ENCODE peak calls at places on chromosomes 3 and 15, in nine cellular contexts. One of them, this sample, is unnamed.

GRCh38 chr15:89192771-89193170 is 28.6 kb downstream of the RLBP1 start:
- DNase-seq in mammary epithelial cell: no peak
- DNase-seq in nucleus accumbens: no peak
- DNase-seq in Peyer's patch: no peak
- DNase-seq in NCI-H69: no peak
- DNase-seq in activated naive CD4-positive, alpha-beta T cell: no peak
- DNase-seq in activated T-helper 1 cell treated with Interleukin-2 at 50 U/mL for 16 hours: no peak
- DNase-seq in lung microvascular endothelial cell: peak; percentile 71
- DNase-seq in stimulated activated CD8-positive, alpha-beta memory T cell treated with anti-CD3 and anti-CD28 coated beads, Interleukin-12 subunit alpha, Interleukin-12 subunit beta, amount 100 ng/mL, for 1 hour: no peak
- DNase-seq in this sample: no peak

GRCh38 chr15:44009056-44009455 is 182.3 kb downstream of the WDR76 start:
- DNase-seq in mammary epithelial cell: peak; percentile 80
- DNase-seq in nucleus accumbens: no peak
- DNase-seq in Peyer's patch: no peak
- DNase-seq in NCI-H69: no peak
- DNase-seq in activated naive CD4-positive, alpha-beta T cell: no peak
- DNase-seq in activated T-helper 1 cell treated with Interleukin-2 at 50 U/mL for 16 hours: no peak
- DNase-seq in lung microvascular endothelial cell: peak; percentile 34
- DNase-seq in stimulated activated CD8-positive, alpha-beta memory T cell treated with anti-CD3 and anti-CD28 coated beads, Interleukin-12 subunit alpha, Interleukin-12 subunit beta, amount 100 ng/mL, for 1 hour: no peak
- DNase-seq in this sample: no peak

GRCh38 chr3:102224171-102224570 is 210.6 kb upstream of the ZPLD1 start:
- DNase-seq in mammary epithelial cell: no peak
- DNase-seq in nucleus accumbens: no peak
- DNase-seq in Peyer's patch: peak; percentile 57
- DNase-seq in NCI-H69: no peak
- DNase-seq in activated naive CD4-positive, alpha-beta T cell: no peak
- DNase-seq in activated T-helper 1 cell treated with Interleukin-2 at 50 U/mL for 16 hours: no peak
- DNase-seq in lung microvascular endothelial cell: peak; percentile 68
- DNase-seq in stimulated activated CD8-positive, alpha-beta memory T cell treated with anti-CD3 and anti-CD28 coated beads, Interleukin-12 subunit alpha, Interleukin-12 subunit beta, amount 100 ng/mL, for 1 hour: no peak
- DNase-seq in this sample: no peak

GRCh38 chr15:25059698-25060471 is 105.1 kb downstream of the SNRPN start:
- DNase-seq in mammary epithelial cell: no peak
- DNase-seq in nucleus accumbens: no peak
- DNase-seq in Peyer's patch: peak; percentile 14
- DNase-seq in NCI-H69: no peak
- DNase-seq in activated naive CD4-positive, alpha-beta T cell: no peak
- DNase-seq in activated T-helper 1 cell treated with Interleukin-2 at 50 U/mL for 16 hours: no peak
- DNase-seq in lung microvascular endothelial cell: no peak
- DNase-seq in stimulated activated CD8-positive, alpha-beta memory T cell treated with anti-CD3 and anti-CD28 coated beads, Interleukin-12 subunit alpha, Interleukin-12 subunit beta, amount 100 ng/mL, for 1 hour: no peak
- DNase-seq in this sample: no peak

GRCh38 chr3:159432721-159433300 is 555.8 kb upstream of the IL12A start:
- DNase-seq in mammary epithelial cell: peak; percentile 2
- DNase-seq in nucleus accumbens: no peak
- DNase-seq in Peyer's patch: no peak
- DNase-seq in NCI-H69: no peak
- DNase-seq in activated naive CD4-positive, alpha-beta T cell: no peak
- DNase-seq in activated T-helper 1 cell treated with Interleukin-2 at 50 U/mL for 16 hours: no peak
- DNase-seq in lung microvascular endothelial cell: peak; percentile 58
- DNase-seq in stimulated activated CD8-positive, alpha-beta memory T cell treated with anti-CD3 and anti-CD28 coated beads, Interleukin-12 subunit alpha, Interleukin-12 subunit beta, amount 100 ng/mL, for 1 hour: no peak
- DNase-seq in this sample: no peak

GRCh38 chr15:39211108-39211979 is 369.5 kb upstream of the THBS1 start:
- DNase-seq in mammary epithelial cell: no peak
- DNase-seq in nucleus accumbens: no peak
- DNase-seq in Peyer's patch: no peak
- DNase-seq in NCI-H69: peak; percentile 37
- DNase-seq in activated naive CD4-positive, alpha-beta T cell: no peak
- DNase-seq in activated T-helper 1 cell treated with Interleukin-2 at 50 U/mL for 16 hours: no peak
- DNase-seq in lung microvascular endothelial cell: no peak
- DNase-seq in stimulated activated CD8-positive, alpha-beta memory T cell treated with anti-CD3 and anti-CD28 coated beads, Interleukin-12 subunit alpha, Interleukin-12 subunit beta, amount 100 ng/mL, for 1 hour: no peak
- DNase-seq in this sample: no peak

GRCh38 chr3:38142959-38143358 is 4.5 kb downstream of the MYD88 start:
- DNase-seq in mammary epithelial cell: no peak
- DNase-seq in nucleus accumbens: no peak
- DNase-seq in Peyer's patch: no peak
- DNase-seq in NCI-H69: no peak
- DNase-seq in activated naive CD4-positive, alpha-beta T cell: no peak
- DNase-seq in activated T-helper 1 cell treated with Interleukin-2 at 50 U/mL for 16 hours: no peak
- DNase-seq in lung microvascular endothelial cell: no peak
- DNase-seq in stimulated activated CD8-positive, alpha-beta memory T cell treated with anti-CD3 and anti-CD28 coated beads, Interleukin-12 subunit alpha, Interleukin-12 subunit beta, amount 100 ng/mL, for 1 hour: no peak
- DNase-seq in this sample: no peak

GRCh38 chr3:39086066-39086657 is 21.3 kb downstream of the GORASP1 start:
- DNase-seq in mammary epithelial cell: no peak
- DNase-seq in nucleus accumbens: no peak
- DNase-seq in Peyer's patch: no peak
- DNase-seq in NCI-H69: no peak
- DNase-seq in activated naive CD4-positive, alpha-beta T cell: no peak
- DNase-seq in activated T-helper 1 cell treated with Interleukin-2 at 50 U/mL for 16 hours: no peak
- DNase-seq in lung microvascular endothelial cell: no peak
- DNase-seq in stimulated activated CD8-positive, alpha-beta memory T cell treated with anti-CD3 and anti-CD28 coated beads, Interleukin-12 subunit alpha, Interleukin-12 subunit beta, amount 100 ng/mL, for 1 hour: no peak
- DNase-seq in this sample: no peak

GRCh38 chr15:43889072-43889471 is 62.3 kb downstream of the WDR76 start:
- DNase-seq in mammary epithelial cell: no peak
- DNase-seq in nucleus accumbens: no peak
- DNase-seq in Peyer's patch: no peak
- DNase-seq in NCI-H69: no peak
- DNase-seq in activated naive CD4-positive, alpha-beta T cell: no peak
- DNase-seq in activated T-helper 1 cell treated with Interleukin-2 at 50 U/mL for 16 hours: no peak
- DNase-seq in lung microvascular endothelial cell: no peak
- DNase-seq in stimulated activated CD8-positive, alpha-beta memory T cell treated with anti-CD3 and anti-CD28 coated beads, Interleukin-12 subunit alpha, Interleukin-12 subunit beta, amount 100 ng/mL, for 1 hour: no peak
- DNase-seq in this sample: no peak

GRCh38 chr3:150243466-150243865 is 164.6 kb upstream of the TSC22D2 start:
- DNase-seq in mammary epithelial cell: no peak
- DNase-seq in nucleus accumbens: no peak
- DNase-seq in Peyer's patch: no peak
- DNase-seq in NCI-H69: no peak
- DNase-seq in activated naive CD4-positive, alpha-beta T cell: no peak
- DNase-seq in activated T-helper 1 cell treated with Interleukin-2 at 50 U/mL for 16 hours: no peak
- DNase-seq in lung microvascular endothelial cell: no peak
- DNase-seq in stimulated activated CD8-positive, alpha-beta memory T cell treated with anti-CD3 and anti-CD28 coated beads, Interleukin-12 subunit alpha, Interleukin-12 subunit beta, amount 100 ng/mL, for 1 hour: no peak
- DNase-seq in this sample: no peak

GRCh38 chr3:56915969-56916586 is 114.3 kb upstream of the ARHGEF3 start:
- DNase-seq in mammary epithelial cell: no peak
- DNase-seq in nucleus accumbens: no peak
- DNase-seq in Peyer's patch: peak; percentile 82
- DNase-seq in NCI-H69: peak; percentile 67
- DNase-seq in activated naive CD4-positive, alpha-beta T cell: peak; percentile 16
- DNase-seq in activated T-helper 1 cell treated with Interleukin-2 at 50 U/mL for 16 hours: peak; percentile 61
- DNase-seq in lung microvascular endothelial cell: peak; percentile 53
- DNase-seq in stimulated activated CD8-positive, alpha-beta memory T cell treated with anti-CD3 and anti-CD28 coated beads, Interleukin-12 subunit alpha, Interleukin-12 subunit beta, amount 100 ng/mL, for 1 hour: peak; percentile 55
- DNase-seq in this sample: peak; percentile 75

GRCh38 chr3:172716476-172716875 is 5.6 kb upstream of the NCEH1 start:
- DNase-seq in mammary epithelial cell: no peak
- DNase-seq in nucleus accumbens: no peak
- DNase-seq in Peyer's patch: no peak
- DNase-seq in NCI-H69: no peak
- DNase-seq in activated naive CD4-positive, alpha-beta T cell: no peak
- DNase-seq in activated T-helper 1 cell treated with Interleukin-2 at 50 U/mL for 16 hours: no peak
- DNase-seq in lung microvascular endothelial cell: no peak
- DNase-seq in stimulated activated CD8-positive, alpha-beta memory T cell treated with anti-CD3 and anti-CD28 coated beads, Interleukin-12 subunit alpha, Interleukin-12 subunit beta, amount 100 ng/mL, for 1 hour: no peak
- DNase-seq in this sample: no peak

GRCh38 chr3:149536429-149536828 is 61.9 kb downstream of the TM4SF4 start:
- DNase-seq in mammary epithelial cell: no peak
- DNase-seq in nucleus accumbens: peak; percentile 32
- DNase-seq in Peyer's patch: no peak
- DNase-seq in NCI-H69: no peak
- DNase-seq in activated naive CD4-positive, alpha-beta T cell: no peak
- DNase-seq in activated T-helper 1 cell treated with Interleukin-2 at 50 U/mL for 16 hours: no peak
- DNase-seq in lung microvascular endothelial cell: peak; percentile 57
- DNase-seq in stimulated activated CD8-positive, alpha-beta memory T cell treated with anti-CD3 and anti-CD28 coated beads, Interleukin-12 subunit alpha, Interleukin-12 subunit beta, amount 100 ng/mL, for 1 hour: no peak
- DNase-seq in this sample: no peak

GRCh38 chr15:51768018-51768417 is 16.6 kb downstream of the TMOD2 start:
- DNase-seq in mammary epithelial cell: no peak
- DNase-seq in nucleus accumbens: no peak
- DNase-seq in Peyer's patch: no peak
- DNase-seq in NCI-H69: no peak
- DNase-seq in activated naive CD4-positive, alpha-beta T cell: no peak
- DNase-seq in activated T-helper 1 cell treated with Interleukin-2 at 50 U/mL for 16 hours: no peak
- DNase-seq in lung microvascular endothelial cell: peak; percentile 34
- DNase-seq in stimulated activated CD8-positive, alpha-beta memory T cell treated with anti-CD3 and anti-CD28 coated beads, Interleukin-12 subunit alpha, Interleukin-12 subunit beta, amount 100 ng/mL, for 1 hour: no peak
- DNase-seq in this sample: no peak

GRCh38 chr3:123660900-123661299 is 76.0 kb upstream of the HACD2 start:
- DNase-seq in mammary epithelial cell: peak; percentile 57
- DNase-seq in nucleus accumbens: peak; percentile 43
- DNase-seq in Peyer's patch: peak; percentile 87
- DNase-seq in NCI-H69: peak; percentile 68
- DNase-seq in activated naive CD4-positive, alpha-beta T cell: no peak
- DNase-seq in activated T-helper 1 cell treated with Interleukin-2 at 50 U/mL for 16 hours: no peak
- DNase-seq in lung microvascular endothelial cell: peak; percentile 87
- DNase-seq in stimulated activated CD8-positive, alpha-beta memory T cell treated with anti-CD3 and anti-CD28 coated beads, Interleukin-12 subunit alpha, Interleukin-12 subunit beta, amount 100 ng/mL, for 1 hour: no peak
- DNase-seq in this sample: no peak